ENCODE peak calls at places on chromosomes 16 and 17, in seven cellular contexts. L is aorta; O is NCI-H748 treated with DMSO at 0.1 percent for 48 hours; T is activated T-helper 1 cell treated with anti-CD3 and anti-CD28 coated beads, Interleukin-2, amount 50 U/mL, for 16 hours; Y is effector memory CD4-positive, alpha-beta T cell; I is HFF-Myc; N is dermis blood vessel endothelial cell. X is an unnamed sample.

GRCh38 chr17:18225562-18226283 is at the start of gene LLGL1:
- DNase-seq in L (no peak), I (no peak), O (no peak), Y (no peak), T (no peak), N (no peak), X (peak)

GRCh38 chr16:75319513-75320401 is 68.3 kb upstream of the BCAR1 start:
- DNase-seq in I (peak), T (no peak), Y (no peak), L (no peak), O (no peak), N (peak), X (no peak)

GRCh38 chr17:9259419-9259818 is 238.1 kb downstream of the NTN1 start:
- DNase-seq in N (peak), T (no peak), Y (no peak), O (no peak), I (no peak), L (peak), X (no peak)

GRCh38 chr17:55601874-55602364 is 90.7 kb upstream of the SMIM36 start:
- DNase-seq in I (no peak), Y (no peak), O (no peak), T (no peak), L (no peak), N (peak), X (no peak)

GRCh38 chr16:51392651-51393187 is 241.6 kb upstream of the SALL1 start:
- DNase-seq in T (no peak), O (no peak), Y (no peak), L (no peak), I (peak), N (peak), X (no peak)

GRCh38 chr16:72664122-72664479 is 383.8 kb downstream of the ZFHX3 start:
- DNase-seq in Y (no peak), L (no peak), O (no peak), N (no peak), I (no peak), T (no peak), X (no peak)

GRCh38 chr17:67082110-67082509 is 37.8 kb downstream of the CACNG1 start:
- DNase-seq in I (no peak), N (no peak), Y (no peak), O (no peak), T (no peak), L (no peak), X (peak)

GRCh38 chr17:14046978-14047377 is 22.3 kb upstream of the COX10 start:
- DNase-seq in N (no peak), O (no peak), T (no peak), I (no peak), Y (no peak), L (no peak), X (no peak)

GRCh38 chr17:73591278-73592078 is 52.8 kb downstream of the SDK2 start:
- DNase-seq in L (no peak), O (no peak), I (no peak), Y (peak), N (no peak), T (peak), X (no peak)

GRCh38 chr17:44995602-44996001 is 27.5 kb upstream of the C1QL1 start:
- DNase-seq in I (no peak), L (no peak), Y (no peak), T (no peak), N (no peak), O (no peak), X (no peak)

GRCh38 chr16:68386628-68387027 is 61.7 kb downstream of the SMPD3 start:
- DNase-seq in T (no peak), N (no peak), I (no peak), L (peak), O (no peak), Y (no peak), X (no peak)

GRCh38 chr16:12119562-12119961 is 143.0 kb downstream of the SNX29 start:
- DNase-seq in T (no peak), I (no peak), Y (no peak), O (no peak), N (no peak), L (peak), X (no peak)

X was measured in T-helper 2 cell.